ENCODE peak calls at places on chromosomes 11 and 22, in eight cellular contexts. O is NCI-H1436; J is activated CD8-positive, alpha-beta memory T cell treated with anti-CD3 and anti-CD28 coated beads for 4 hours; Y is stimulated activated CD4-positive, alpha-beta T cell treated with anti-CD3 and anti-CD28 coated beads, Interleukin-12 subunit alpha, Interleukin-12 subunit beta, amount 100 ng/mL, for 4 hours; T is left ventricle myocardium inferior; Q is activated CD4-positive, CD25-positive, alpha-beta regulatory T cell; U is ovary; C is RCC 7860. W is an unnamed sample.

GRCh38 chr11:94132152-94132558 is 3.5 kb downstream of the PANX1 start:
- DNase-seq in O (no peak), J (no peak), Y (no peak), T (no peak), Q (no peak), U (peak; percentile 31), C (peak; percentile 61), W (no peak)

GRCh38 chr11:2828585-2829330 is 56.8 kb downstream of the CDKN1C start:
- DNase-seq in O (no peak), J (no peak), Y (no peak), T (peak; percentile 18), Q (no peak), U (no peak), C (no peak), W (no peak)

GRCh38 chr11:133163463-133164419 is 368.6 kb downstream of the OPCML start:
- DNase-seq in O (peak; percentile 14), J (no peak), Y (no peak), T (no peak), Q (no peak), U (no peak), C (peak; percentile 7), W (peak; percentile 67)

GRCh38 chr11:7143908-7144307 is 55.1 kb downstream of the RBMXL2 start:
- DNase-seq in O (no peak), J (no peak), Y (no peak), T (no peak), Q (no peak), U (no peak), C (no peak), W (peak; percentile 8)

GRCh38 chr22:25950101-25950500 is 208.1 kb downstream of the MYO18B start:
- DNase-seq in O (no peak), J (no peak), Y (no peak), T (no peak), Q (no peak), U (no peak), C (no peak), W (no peak)

GRCh38 chr11:68470304-68470811 is 9.8 kb downstream of the PPP6R3 start:
- DNase-seq in O (no peak), J (no peak), Y (no peak), T (no peak), Q (no peak), U (no peak), C (no peak), W (no peak)

GRCh38 chr11:87355614-87356013 is 317.9 kb downstream of the TMEM135 start:
- DNase-seq in O (no peak), J (no peak), Y (no peak), T (no peak), Q (no peak), U (no peak), C (no peak), W (no peak)

GRCh38 chr11:9716275-9717039 is 52.6 kb downstream of the SWAP70 start:
- DNase-seq in O (no peak), J (no peak), Y (no peak), T (no peak), Q (no peak), U (no peak), C (no peak), W (peak; percentile 14)

GRCh38 chr11:65661599-65662246 is 993 bp downstream of the RELA start:
- DNase-seq in O (no peak), J (no peak), Y (no peak), T (no peak), Q (no peak), U (no peak), C (no peak), W (no peak)

GRCh38 chr11:13012037-13012693 is 3.0 kb downstream of the RASSF10 start:
- DNase-seq in O (no peak), J (no peak), Y (no peak), T (no peak), Q (no peak), U (no peak), C (no peak), W (no peak)

GRCh38 chr22:49756201-49756600 is 71.5 kb downstream of the BRD1 start:
- DNase-seq in O (no peak), J (no peak), Y (no peak), T (peak; percentile 7), Q (no peak), U (no peak), C (no peak), W (no peak)

GRCh38 chr11:69364901-69365300 is 70.9 kb downstream of the MYEOV start:
- DNase-seq in O (no peak), J (no peak), Y (no peak), T (no peak), Q (no peak), U (no peak), C (no peak), W (no peak)

GRCh38 chr11:12414641-12415040 is 37.3 kb downstream of the PARVA start:
- DNase-seq in O (no peak), J (no peak), Y (no peak), T (no peak), Q (no peak), U (no peak), C (no peak), W (no peak)

GRCh38 chr11:17767301-17767885 is 32.8 kb downstream of the KCNC1 start:
- DNase-seq in O (peak; percentile 26), J (no peak), Y (no peak), T (no peak), Q (no peak), U (no peak), C (no peak), W (peak; percentile 53)

GRCh38 chr11:17379383-17380180 is 8.9 kb downstream of the KCNJ11 start:
- DNase-seq in O (no peak), J (no peak), Y (no peak), T (no peak), Q (no peak), U (no peak), C (no peak), W (no peak)

GRCh38 chr22:36385491-36386350 is 2.0 kb downstream of the MYH9 start:
- DNase-seq in O (peak; percentile 79), J (peak; percentile 63), Y (peak; percentile 64), T (peak; percentile 51), Q (no peak), U (no peak), C (no peak), W (peak; percentile 55)

GRCh38 chr11:19087658-19088057 is 27.1 kb upstream of the MRGPRX2 start:
- DNase-seq in O (no peak), J (no peak), Y (no peak), T (no peak), Q (no peak), U (no peak), C (no peak), W (no peak)

GRCh38 chr22:47340851-47341436 is 578.5 kb downstream of the TBC1D22A start:
- DNase-seq in O (no peak), J (no peak), Y (no peak), T (no peak), Q (no peak), U (no peak), C (no peak), W (no peak)

GRCh38 chr11:66600219-66600923 is 7.4 kb downstream of the CCS start:
- DNase-seq in O (no peak), J (no peak), Y (no peak), T (no peak), Q (no peak), U (no peak), C (no peak), W (no peak)

GRCh38 chr11:65181569-65182257 is at the start of gene CAPN1:
- DNase-seq in O (peak; percentile 67), J (peak; percentile 59), Y (peak; percentile 70), T (peak; percentile 84), Q (peak; percentile 54), U (peak; percentile 84), C (peak; percentile 91), W (peak; percentile 91)

GRCh38 chr22:50544746-50545253 is 899 bp upstream of the KLHDC7B start:
- DNase-seq in O (no peak), J (no peak), Y (no peak), T (no peak), Q (no peak), U (no peak), C (no peak), W (no peak)

GRCh38 chr22:50717709-50718351 is 20.2 kb upstream of the ACR start:
- DNase-seq in O (no peak), J (no peak), Y (no peak), T (no peak), Q (no peak), U (no peak), C (no peak), W (no peak)

GRCh38 chr11:1060885-1061616 is 13.6 kb upstream of the MUC2 start:
- DNase-seq in O (no peak), J (no peak), Y (no peak), T (no peak), Q (no peak), U (peak; percentile 4), C (peak; percentile 40), W (peak; percentile 37)

GRCh38 chr11:33043221-33043833 is 4.0 kb downstream of the TCP11L1 start:
- DNase-seq in O (no peak), J (no peak), Y (no peak), T (no peak), Q (no peak), U (no peak), C (no peak), W (no peak)

GRCh38 chr11:130201026-130201425 is 41.4 kb downstream of the ST14 start:
- DNase-seq in O (no peak), J (no peak), Y (no peak), T (no peak), Q (no peak), U (no peak), C (no peak), W (no peak)

GRCh38 chr11:85483861-85484260 is 143.3 kb downstream of the DLG2 start:
- DNase-seq in O (no peak), J (no peak), Y (no peak), T (no peak), Q (no peak), U (no peak), C (no peak), W (no peak)

GRCh38 chr11:87740513-87740912 is 434.7 kb downstream of the RAB38 start:
- DNase-seq in O (no peak), J (no peak), Y (no peak), T (no peak), Q (no peak), U (no peak), C (no peak), W (no peak)

GRCh38 chr11:122115520-122116343 is at the start of gene BLID:
- DNase-seq in O (no peak), J (no peak), Y (no peak), T (peak; percentile 30), Q (no peak), U (no peak), C (no peak), W (no peak)

GRCh38 chr11:18347471-18348125 is 25.2 kb downstream of the GTF2H1 start:
- DNase-seq in O (no peak), J (no peak), Y (no peak), T (no peak), Q (no peak), U (no peak), C (no peak), W (peak; percentile 71)

GRCh38 chr11:134519788-134520187 is 107.7 kb upstream of the B3GAT1 start:
- DNase-seq in O (no peak), J (no peak), Y (no peak), T (peak; percentile 7), Q (no peak), U (no peak), C (no peak), W (no peak)

GRCh38 chr22:27207907-27208306 is 550.5 kb downstream of the MIAT start:
- DNase-seq in O (no peak), J (no peak), Y (no peak), T (no peak), Q (no peak), U (no peak), C (peak; percentile 64), W (peak; percentile 30)

GRCh38 chr11:61532136-61533038 is 23.8 kb downstream of the LRRC10B start:
- DNase-seq in O (peak; percentile 23), J (no peak), Y (peak; percentile 38), T (no peak), Q (no peak), U (no peak), C (peak; percentile 5), W (peak; percentile 70)

GRCh38 chr22:37827056-37827455 is 3.9 kb downstream of the GALR3 start:
- DNase-seq in O (no peak), J (no peak), Y (no peak), T (peak; percentile 63), Q (no peak), U (peak; percentile 78), C (no peak), W (no peak)

W was measured in A673.